ENCODE peak calls at places on chromosomes 2 and 18, in seven cellular contexts. D is stromal cell of bone marrow, Y is glutamatergic neuron, H is HFFc6, M is psoas muscle, Z is upper lobe of left lung, C is HEK293T. U is an unnamed sample.

GRCh38 chr2:196660264-196660663 is 20.7 kb downstream of the CCDC150 start:
- DNase-seq in D (no peak), Y (no peak), H (peak; percentile 71), M (no peak), Z (no peak), C (no peak), U (no peak)

GRCh38 chr2:38835015-38835601 is 40.6 kb downstream of the DHX57 start:
- DNase-seq in D (no peak), Y (no peak), H (peak; percentile 37), M (no peak), Z (no peak), C (no peak), U (no peak)

GRCh38 chr18:48106976-48107781 is 176.7 kb upstream of the SMAD2 start:
- DNase-seq in D (no peak), Y (no peak), H (no peak), M (no peak), Z (no peak), C (no peak), U (no peak)

GRCh38 chr18:79643049-79643765 is 36.4 kb upstream of the CTDP1 start:
- DNase-seq in D (no peak), Y (no peak), H (no peak), M (no peak), Z (no peak), C (no peak), U (no peak)

GRCh38 chr2:86336350-86337234 is 834 bp downstream of the REEP1 start:
- DNase-seq in D (no peak), Y (peak; percentile 60), H (no peak), M (no peak), Z (no peak), C (peak; percentile 13), U (no peak)

GRCh38 chr18:55509631-55510372 is 78.2 kb downstream of the TCF4 start:
- DNase-seq in D (peak; percentile 73), Y (no peak), H (peak; percentile 88), M (no peak), Z (no peak), C (no peak), U (peak; percentile 93)

GRCh38 chr18:62281684-62282083 is 43.4 kb upstream of the TNFRSF11A start:
- DNase-seq in D (peak; percentile 86), Y (no peak), H (peak; percentile 80), M (no peak), Z (no peak), C (no peak), U (peak; percentile 20)

GRCh38 chr18:6069103-6069502 is 173.8 kb upstream of the TMEM200C start:
- DNase-seq in D (no peak), Y (no peak), H (no peak), M (no peak), Z (no peak), C (no peak), U (no peak)

GRCh38 chr2:223090540-223091235 is 38.7 kb downstream of the KCNE4 start:
- DNase-seq in D (no peak), Y (no peak), H (no peak), M (no peak), Z (no peak), C (no peak), U (no peak)

GRCh38 chr2:81436256-81436655 is 1131.7 kb upstream of the LRRTM1 start:
- DNase-seq in D (no peak), Y (no peak), H (no peak), M (no peak), Z (no peak), C (no peak), U (no peak)

GRCh38 chr2:24353933-24354332 is 6.4 kb downstream of the ITSN2 start:
- DNase-seq in D (no peak), Y (no peak), H (no peak), M (no peak), Z (no peak), C (no peak), U (no peak)

GRCh38 chr2:143907801-143908200 is 612.1 kb downstream of the ZEB2 start:
- DNase-seq in D (peak; percentile 35), Y (no peak), H (no peak), M (no peak), Z (no peak), C (no peak), U (no peak)

GRCh38 chr18:48539406-48540328 is 836 bp downstream of the CTIF start:
- DNase-seq in D (no peak), Y (peak; percentile 64), H (peak; percentile 43), M (peak; percentile 75), Z (peak; percentile 28), C (peak; percentile 17), U (no peak)

GRCh38 chr2:8571792-8572499 is 109.9 kb upstream of the ID2 start:
- DNase-seq in D (no peak), Y (no peak), H (no peak), M (no peak), Z (no peak), C (no peak), U (no peak)

GRCh38 chr2:20224191-20224715 is 677 bp downstream of the SDC1 start:
- DNase-seq in D (no peak), Y (no peak), H (no peak), M (no peak), Z (no peak), C (peak; percentile 41), U (no peak)

GRCh38 chr18:55559735-55560134 is 28.3 kb downstream of the TCF4 start:
- DNase-seq in D (no peak), Y (no peak), H (no peak), M (no peak), Z (no peak), C (no peak), U (no peak)

GRCh38 chr2:105689484-105689883 is 55.2 kb upstream of the NCK2 start:
- DNase-seq in D (no peak), Y (no peak), H (no peak), M (no peak), Z (no peak), C (no peak), U (no peak)

GRCh38 chr18:48003426-48004349 is 73.2 kb upstream of the SMAD2 start:
- DNase-seq in D (no peak), Y (no peak), H (peak; percentile 54), M (no peak), Z (peak; percentile 35), C (no peak), U (peak; percentile 66)

GRCh38 chr2:109382236-109382930 is 231.4 kb downstream of the SEPTIN10 start:
- DNase-seq in D (no peak), Y (no peak), H (no peak), M (peak; percentile 40), Z (peak; percentile 17), C (no peak), U (no peak)

GRCh38 chr2:148607553-148607952 is 37.0 kb upstream of the EPC2 start:
- DNase-seq in D (no peak), Y (no peak), H (no peak), M (no peak), Z (peak; percentile 44), C (no peak), U (no peak)

GRCh38 chr18:55095579-55095978 is 136.3 kb upstream of the CCDC68 start:
- DNase-seq in D (no peak), Y (no peak), H (no peak), M (no peak), Z (no peak), C (no peak), U (no peak)

GRCh38 chr2:217820066-217820819 is 182.6 kb downstream of the TNS1 start:
- DNase-seq in D (no peak), Y (no peak), H (no peak), M (peak; percentile 46), Z (no peak), C (no peak), U (no peak)

GRCh38 chr18:24595556-24595955 is 135.1 kb downstream of the HRH4 start:
- DNase-seq in D (no peak), Y (no peak), H (no peak), M (no peak), Z (peak; percentile 46), C (no peak), U (no peak)

GRCh38 chr2:172970660-172971059 is 105.0 kb upstream of the MAP3K20 start:
- DNase-seq in D (no peak), Y (no peak), H (no peak), M (no peak), Z (no peak), C (no peak), U (no peak)

GRCh38 chr2:39481611-39482010 is 44.5 kb upstream of the MAP4K3 start:
- DNase-seq in D (no peak), Y (no peak), H (peak; percentile 59), M (no peak), Z (no peak), C (no peak), U (peak; percentile 65)

GRCh38 chr2:138787053-138787666 is 7.0 kb upstream of the NXPH2 start:
- DNase-seq in D (peak; percentile 17), Y (no peak), H (peak; percentile 40), M (no peak), Z (no peak), C (peak; percentile 41), U (peak; percentile 34)

GRCh38 chr18:27595121-27595848 is 410.2 kb upstream of the CHST9 start:
- DNase-seq in D (no peak), Y (no peak), H (no peak), M (no peak), Z (no peak), C (no peak), U (no peak)

GRCh38 chr18:79511671-79512301 is 116.1 kb downstream of the NFATC1 start:
- DNase-seq in D (no peak), Y (peak; percentile 15), H (no peak), M (peak; percentile 45), Z (peak; percentile 14), C (no peak), U (no peak)

GRCh38 chr2:165803123-165803760 is 9.2 kb upstream of the GALNT3 start:
- DNase-seq in D (no peak), Y (no peak), H (no peak), M (no peak), Z (no peak), C (no peak), U (peak; percentile 6)

GRCh38 chr2:29892576-29892975 is 28.8 kb downstream of the ALK start:
- DNase-seq in D (no peak), Y (no peak), H (no peak), M (no peak), Z (no peak), C (no peak), U (no peak)

GRCh38 chr2:43370705-43371104 is 144.3 kb upstream of the ZFP36L2 start:
- DNase-seq in D (no peak), Y (no peak), H (no peak), M (no peak), Z (no peak), C (no peak), U (no peak)

GRCh38 chr2:231110551-231110950 is 14.3 kb downstream of the HTR2B start:
- DNase-seq in D (no peak), Y (no peak), H (peak; percentile 32), M (no peak), Z (no peak), C (no peak), U (no peak)

GRCh38 chr18:475202-475624 is 25.3 kb downstream of the COLEC12 start:
- DNase-seq in D (no peak), Y (no peak), H (peak; percentile 53), M (no peak), Z (no peak), C (no peak), U (peak; percentile 71)

GRCh38 chr2:205654878-205655601 is 27.3 kb upstream of the NRP2 start:
- DNase-seq in D (peak; percentile 88), Y (no peak), H (peak; percentile 84), M (no peak), Z (no peak), C (no peak), U (peak; percentile 64)

GRCh38 chr2:19540739-19541503 is 182.5 kb upstream of the OSR1 start:
- DNase-seq in D (peak; percentile 90), Y (no peak), H (peak; percentile 92), M (no peak), Z (no peak), C (no peak), U (peak; percentile 67)

U was measured in RCC 7860.